ENCODE peak calls at places on chromosomes 12 and 14, in ten cellular contexts. F is Peyer's patch; V is fibroblast of lung; P is gastrocnemius medialis; R is BJ; T is tibial artery; Y is psoas muscle; C is naive thymus-derived CD4-positive, alpha-beta T cell; E is transverse colon; B is mesendoderm. H is an unnamed sample. For H3K36me3, the result is how much of the 10 kb centered on the place peaks cover.

GRCh38 chr12:109758406-109759075 is 44.9 kb downstream of the FAM222A start:
- DNase-seq in E (peak), F (peak), C (no peak), Y (peak), P (no peak), V (no peak), T (peak), R (no peak), B (peak), H (no peak)

GRCh38 chr12:79935624-79936040 is 735 bp upstream of the PPP1R12A start:
- DNase-seq in B (peak), F (no peak), R (no peak), P (no peak), V (peak), T (no peak), C (no peak), E (peak), Y (no peak), H (peak)

GRCh38 chr12:27521066-27521465 is 2.9 kb upstream of the PPFIBP1 start:
- DNase-seq in R (no peak), B (peak), Y (no peak), C (no peak), E (no peak), V (peak), T (no peak), P (no peak), F (no peak), H (no peak)

GRCh38 chr12:132139912-132140311 is 4.2 kb downstream of the DDX51 start:
- DNase-seq in B (no peak), Y (no peak), F (no peak), T (peak), R (no peak), P (no peak), E (no peak), C (no peak), V (no peak), H (no peak)

GRCh38 chr12:19155981-19156734 is 26.6 kb downstream of the PLEKHA5 start:
- DNase-seq in V (no peak), Y (no peak), E (no peak), F (no peak), B (no peak), P (no peak), C (no peak), R (no peak), T (no peak), H (no peak)

GRCh38 chr12:131434208-131435125 is 276.4 kb upstream of the SFSWAP start:
- DNase-seq in C (no peak), R (no peak), V (no peak), P (no peak), E (no peak), T (peak), F (no peak), B (peak), Y (no peak), H (no peak)

GRCh38 chr14:33586806-33587205 is 364.1 kb downstream of the EGLN3 start:
- DNase-seq in T (no peak), P (no peak), Y (no peak), V (no peak), B (no peak), R (no peak), E (no peak), C (no peak), F (no peak), H (no peak)

GRCh38 chr14:28406181-28406580 is 360.4 kb upstream of the FOXG1 start:
- DNase-seq in Y (no peak), P (no peak), C (no peak), B (no peak), E (no peak), T (no peak), V (peak), R (no peak), F (no peak), H (no peak)

GRCh38 chr12:131799195-131799594 is 29.0 kb upstream of the MMP17 start:
- DNase-seq in E (no peak), R (no peak), Y (no peak), B (no peak), V (no peak), T (no peak), C (no peak), F (no peak), P (no peak), H (no peak)

GRCh38 chr14:71742491-71742890 is 189.7 kb upstream of the RGS6 start:
- DNase-seq in Y (no peak), E (no peak), C (no peak), B (no peak), T (no peak), V (no peak), P (no peak), R (peak), F (no peak), H (no peak)

GRCh38 chr14:56422703-56423213 is 156.8 kb upstream of the TMEM260 start:
- DNase-seq in Y (peak), R (no peak), C (peak), T (peak), P (peak), F (no peak), E (peak), V (peak), B (peak), H (peak)

GRCh38 chr14:21229821-21230220 is 39.4 kb downstream of the HNRNPC start:
- DNase-seq in P (no peak), E (no peak), V (no peak), T (no peak), B (no peak), Y (no peak), R (no peak), C (peak), F (no peak), H (no peak)

GRCh38 chr14:87049886-87050820 is 942.8 kb downstream of the GALC start:
- DNase-seq in T (no peak), B (peak), Y (no peak), V (peak), C (no peak), R (peak), P (no peak), F (no peak), E (no peak), H (no peak)

GRCh38 chr14:54498095-54498531 is 9.3 kb upstream of the GMFB start:
- DNase-seq in V (no peak), T (no peak), B (no peak), Y (no peak), P (no peak), R (no peak), C (no peak), F (no peak), E (no peak), H (no peak)

GRCh38 chr14:32438511-32438910 is 109.4 kb downstream of the AKAP6 start:
- DNase-seq in P (no peak), Y (no peak), C (no peak), F (no peak), T (no peak), R (no peak), E (no peak), V (no peak), B (no peak), H (no peak)
- H3K4me3 ChIP-seq in P (no peak), Y (no peak), C (no peak), F (no peak), T (peak), R (no peak), E (no peak), V (no peak), B (no peak), H (no peak)

GRCh38 chr12:32281098-32281497 is 118.3 kb upstream of the FGD4 start:
- DNase-seq in R (no peak), B (no peak), V (no peak), T (no peak), Y (no peak), C (no peak), P (no peak), F (no peak), E (no peak), H (no peak)

GRCh38 chr12:32284561-32284960 is 114.8 kb upstream of the FGD4 start:
- DNase-seq in V (peak), E (no peak), T (no peak), P (no peak), B (no peak), Y (no peak), R (no peak), F (no peak), C (no peak), H (no peak)

GRCh38 chr12:32290411-32290810 is 108.9 kb upstream of the FGD4 start:
- DNase-seq in T (no peak), E (no peak), P (no peak), F (no peak), B (peak), R (no peak), C (no peak), V (peak), Y (no peak), H (no peak)

DNA sequence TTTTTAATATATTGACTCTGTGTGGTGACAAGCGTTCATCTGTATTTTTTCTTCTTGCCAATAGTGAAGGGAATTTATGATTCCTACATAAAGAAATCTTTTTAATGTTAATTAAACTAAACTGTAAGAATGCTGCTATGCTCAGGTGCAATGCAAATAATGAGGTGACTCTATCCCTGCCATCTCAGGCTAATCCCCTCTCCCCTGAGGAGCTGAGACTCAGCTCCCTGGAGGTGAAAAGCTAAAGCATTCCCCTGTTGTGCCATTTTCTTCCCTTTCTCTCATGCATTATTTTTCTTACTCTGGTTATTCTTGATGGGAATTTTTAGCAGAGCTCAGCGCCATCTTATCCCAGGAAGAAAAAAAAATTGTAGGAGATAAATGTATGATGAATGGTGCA is 113.9 kb upstream of the FGD4 start:
- DNase-seq in C (no peak), R (no peak), P (no peak), V (no peak), B (no peak), E (no peak), T (no peak), F (no peak), Y (no peak), H (no peak)
- H3K36me3 ChIP-seq in C (under half), R (under half), P (under half), V (under half), B (under half), E (under half), T (under half), F (under half), Y (under half), H (under half)

GRCh38 chr14:102930753-102931579 is 8.5 kb downstream of the AMN start:
- DNase-seq in C (no peak), P (no peak), B (no peak), E (peak), Y (peak), V (peak), T (no peak), R (no peak), F (peak), H (peak)
- H3K4me3 ChIP-seq in C (no peak), P (no peak), B (no peak), E (no peak), Y (no peak), V (no peak), T (no peak), R (no peak), F (peak), H (no peak)

DNA sequence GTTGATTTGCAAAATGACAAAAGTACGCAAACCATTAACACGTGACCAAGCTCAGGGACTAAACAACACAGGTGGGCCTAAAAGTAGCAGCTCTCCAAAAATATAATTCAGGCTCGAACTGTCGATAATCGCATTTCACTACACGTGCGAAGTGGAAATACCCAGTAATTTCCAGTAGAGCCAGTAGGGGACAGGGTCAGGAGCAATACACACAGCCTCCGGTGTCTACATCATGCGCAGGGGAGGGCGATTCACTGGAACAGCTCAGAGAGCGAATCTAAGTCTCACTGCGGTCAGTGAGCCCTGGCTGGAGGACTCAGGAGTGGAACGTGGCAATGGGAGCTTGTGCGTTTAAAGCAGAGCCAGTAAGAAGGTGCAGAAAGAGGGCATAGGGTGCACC is 40.4 kb downstream of the SETD3 start:
- DNase-seq in B (no peak), E (no peak), C (no peak), F (no peak), T (no peak), V (no peak), P (no peak), R (no peak), Y (no peak), H (no peak)
- H3K36me3 ChIP-seq in B (under half), E (under half), C (under half), F (under half), T (half or more), V (under half), P (under half), R (under half), Y (under half), H (under half)

GRCh38 chr12:8662592-8662991 is at the start of gene MFAP5:
- DNase-seq in E (no peak), V (peak), R (peak), Y (no peak), T (no peak), B (peak), C (no peak), F (no peak), P (no peak), H (no peak)
- H3K4me3 ChIP-seq in E (no peak), V (no peak), R (peak), Y (no peak), T (no peak), B (no peak), C (no peak), F (no peak), P (no peak), H (no peak)

GRCh38 chr14:92940543-92940942 is 17.6 kb downstream of the CHGA start:
- DNase-seq in V (no peak), Y (no peak), B (no peak), F (no peak), E (no peak), P (no peak), R (no peak), C (no peak), T (no peak), H (no peak)
- H3K36me3 ChIP-seq in V (under half), Y (under half), B (under half), F (under half), E (under half), P (under half), R (under half), C (half or more), T (half or more), H (under half)

DNA sequence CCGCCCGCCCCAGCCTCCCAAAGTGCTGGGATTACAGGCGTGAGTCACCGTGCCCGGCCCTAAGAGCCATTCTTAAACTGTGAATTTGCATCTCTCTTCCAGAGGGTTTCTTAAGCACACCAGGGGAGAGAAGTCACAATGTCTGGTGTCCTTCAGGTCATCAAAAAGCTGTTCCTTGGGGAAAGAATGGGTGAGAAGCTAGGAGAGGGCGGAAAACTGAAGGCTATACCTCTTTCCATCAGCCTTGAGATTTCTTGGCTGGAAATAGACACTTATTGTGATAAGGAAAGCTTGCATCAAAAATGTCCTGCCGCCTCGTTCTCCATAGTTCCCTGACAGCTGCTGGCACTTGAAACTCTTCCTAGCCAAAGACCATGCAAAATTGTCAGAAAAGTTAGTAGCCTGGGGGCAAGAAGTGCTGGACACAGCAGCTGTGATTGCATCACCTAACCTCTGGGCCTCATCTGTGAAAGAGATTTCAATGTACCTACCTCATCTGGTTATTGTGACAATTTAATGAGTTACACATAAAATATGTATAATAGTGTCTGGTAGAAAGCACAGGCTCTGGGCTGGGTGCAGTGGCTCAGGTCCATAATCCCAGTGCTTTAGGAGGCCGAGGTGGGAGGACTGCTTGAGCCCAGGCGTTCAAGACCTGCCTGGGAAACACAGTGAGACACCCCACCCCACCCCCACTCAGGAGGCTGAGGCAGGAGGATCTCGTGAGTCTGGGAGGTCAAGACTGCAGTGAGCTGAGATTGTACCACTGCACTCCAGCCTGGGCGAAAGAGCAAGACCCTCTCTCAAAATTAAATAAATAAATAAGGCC is 9.7 kb upstream of the UBC start:
- DNase-seq in C (no peak), R (peak), B (peak), F (no peak), T (peak), E (no peak), P (no peak), V (peak), Y (no peak), H (no peak)
- H3K4me3 ChIP-seq in C (no peak), R (no peak), B (no peak), F (no peak), T (no peak), E (no peak), P (no peak), V (no peak), Y (no peak), H (no peak)

DNA sequence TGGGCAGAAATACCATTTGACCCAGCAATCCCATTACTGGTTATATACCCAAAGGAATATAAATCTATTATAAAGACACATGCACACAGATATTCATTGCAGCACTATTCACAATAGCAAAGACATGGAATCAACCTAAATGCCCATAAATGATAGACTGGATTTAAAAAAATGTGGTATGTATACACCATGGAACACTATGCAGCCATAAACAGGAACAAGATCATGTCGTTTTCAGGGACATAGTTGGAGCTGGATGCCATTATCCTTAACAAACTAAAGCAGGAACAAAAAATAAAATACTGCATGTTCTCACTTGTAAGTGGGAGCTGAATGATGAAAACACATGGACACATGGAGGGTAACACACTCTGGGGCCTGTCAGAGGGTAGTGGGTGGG is 335.6 kb downstream of the BTG1 start:
- DNase-seq in P (no peak), V (no peak), B (no peak), C (no peak), F (no peak), E (no peak), Y (no peak), T (no peak), R (no peak), H (no peak)
- H3K36me3 ChIP-seq in P (under half), V (under half), B (under half), C (under half), F (under half), E (under half), Y (under half), T (under half), R (under half), H (under half)

H was measured in kidney epithelial cell.